ENCODE peak calls at places on chromosomes 1 and 21, in seven cellular contexts. One of them, this sample, is unnamed.
A peak's percentile ranks its signal among the peaks of the same experiment; 100 is the strongest.

GRCh38 chr1:117001254-117001927 is at the start of gene CD101:
- DNase-seq in heart right ventricle: no peak
- DNase-seq in NAMALWA: no peak
- DNase-seq in HT1080: no peak
- DNase-seq in kidney epithelial cell: no peak
- DNase-seq in amniotic epithelial cell: no peak
- DNase-seq in GM23248: no peak
- DNase-seq in this sample: no peak

GRCh38 chr21:29208044-29208665 is 77.7 kb downstream of the MAP3K7CL start:
- DNase-seq in amniotic epithelial cell: no peak
- DNase-seq in NAMALWA: no peak
- DNase-seq in kidney epithelial cell: no peak
- DNase-seq in heart right ventricle: no peak
- DNase-seq in GM23248: no peak
- DNase-seq in HT1080: no peak
- DNase-seq in this sample: no peak

GRCh38 chr1:45370575-45370974 is 30.3 kb upstream of the MUTYH start:
- DNase-seq in amniotic epithelial cell: no peak
- DNase-seq in kidney epithelial cell: no peak
- DNase-seq in GM23248: no peak
- DNase-seq in heart right ventricle: no peak
- DNase-seq in HT1080: no peak
- DNase-seq in NAMALWA: no peak
- DNase-seq in this sample: no peak

GRCh38 chr1:176252191-176252590 is 45.1 kb upstream of the COP1 start:
- DNase-seq in GM23248: no peak
- DNase-seq in amniotic epithelial cell: no peak
- DNase-seq in kidney epithelial cell: no peak
- DNase-seq in HT1080: no peak
- DNase-seq in NAMALWA: peak; percentile 11
- DNase-seq in heart right ventricle: no peak
- DNase-seq in this sample: no peak

GRCh38 chr1:54220004-54220811 is 20.2 kb downstream of the MRPL37 start:
- DNase-seq in NAMALWA: no peak
- DNase-seq in kidney epithelial cell: no peak
- DNase-seq in amniotic epithelial cell: peak; percentile 73
- DNase-seq in heart right ventricle: peak; percentile 68
- DNase-seq in HT1080: no peak
- DNase-seq in GM23248: peak; percentile 76
- DNase-seq in this sample: no peak

GRCh38 chr21:32613436-32614043 is 1.4 kb upstream of the CFAP298 start:
- DNase-seq in GM23248: no peak
- DNase-seq in heart right ventricle: no peak
- DNase-seq in HT1080: no peak
- DNase-seq in amniotic epithelial cell: no peak
- DNase-seq in kidney epithelial cell: no peak
- DNase-seq in NAMALWA: no peak
- DNase-seq in this sample: no peak

GRCh38 chr1:228333739-228334115 is 72.9 kb downstream of the TRIM11 start:
- DNase-seq in NAMALWA: no peak
- DNase-seq in GM23248: no peak
- DNase-seq in kidney epithelial cell: no peak
- DNase-seq in HT1080: no peak
- DNase-seq in amniotic epithelial cell: no peak
- DNase-seq in heart right ventricle: no peak
- DNase-seq in this sample: no peak

GRCh38 chr1:29805122-29805895 is 569.0 kb downstream of the PTPRU start:
- DNase-seq in NAMALWA: no peak
- DNase-seq in heart right ventricle: no peak
- DNase-seq in GM23248: no peak
- DNase-seq in amniotic epithelial cell: no peak
- DNase-seq in kidney epithelial cell: no peak
- DNase-seq in HT1080: no peak
- DNase-seq in this sample: no peak

GRCh38 chr21:26934383-26934782 is 32.5 kb downstream of the ADAMTS5 start:
- DNase-seq in NAMALWA: no peak
- DNase-seq in HT1080: no peak
- DNase-seq in amniotic epithelial cell: no peak
- DNase-seq in heart right ventricle: no peak
- DNase-seq in GM23248: no peak
- DNase-seq in kidney epithelial cell: no peak
- DNase-seq in this sample: no peak

GRCh38 chr1:185526318-185527307 is 207.6 kb upstream of the HMCN1 start:
- DNase-seq in HT1080: no peak
- DNase-seq in NAMALWA: peak; percentile 68
- DNase-seq in kidney epithelial cell: no peak
- DNase-seq in GM23248: no peak
- DNase-seq in amniotic epithelial cell: no peak
- DNase-seq in heart right ventricle: no peak
- DNase-seq in this sample: peak; percentile 89

GRCh38 chr1:231937013-231937754 is 310.6 kb downstream of the DISC1 start:
- DNase-seq in NAMALWA: no peak
- DNase-seq in heart right ventricle: peak; percentile 78
- DNase-seq in amniotic epithelial cell: peak; percentile 68
- DNase-seq in GM23248: no peak
- DNase-seq in HT1080: no peak
- DNase-seq in kidney epithelial cell: no peak
- DNase-seq in this sample: no peak

GRCh38 chr1:170676628-170677027 is 12.7 kb downstream of the PRRX1 start:
- DNase-seq in HT1080: no peak
- DNase-seq in heart right ventricle: no peak
- DNase-seq in GM23248: peak; percentile 73
- DNase-seq in NAMALWA: no peak
- DNase-seq in kidney epithelial cell: no peak
- DNase-seq in amniotic epithelial cell: peak; percentile 40
- DNase-seq in this sample: no peak

GRCh38 chr1:185610954-185611353 is 123.2 kb upstream of the HMCN1 start:
- DNase-seq in heart right ventricle: no peak
- DNase-seq in GM23248: peak; percentile 10
- DNase-seq in amniotic epithelial cell: no peak
- DNase-seq in HT1080: no peak
- DNase-seq in kidney epithelial cell: no peak
- DNase-seq in NAMALWA: no peak
- DNase-seq in this sample: no peak

GRCh38 chr1:4016351-4017130 is 116.5 kb upstream of the C1orf174 start:
- DNase-seq in amniotic epithelial cell: no peak
- DNase-seq in GM23248: peak; percentile 2
- DNase-seq in HT1080: no peak
- DNase-seq in NAMALWA: peak; percentile 21
- DNase-seq in heart right ventricle: no peak
- DNase-seq in kidney epithelial cell: no peak
- DNase-seq in this sample: peak; percentile 49

GRCh38 chr1:66981679-66982078 is 56.9 kb downstream of the MIER1 start:
- DNase-seq in HT1080: no peak
- DNase-seq in kidney epithelial cell: no peak
- DNase-seq in NAMALWA: no peak
- DNase-seq in amniotic epithelial cell: peak; percentile 38
- DNase-seq in heart right ventricle: peak; percentile 48
- DNase-seq in GM23248: peak; percentile 70
- DNase-seq in this sample: no peak

GRCh38 chr1:41618066-41618825 is 133.8 kb upstream of the EDN2 start:
- DNase-seq in kidney epithelial cell: no peak
- DNase-seq in GM23248: peak; percentile 46
- DNase-seq in amniotic epithelial cell: peak; percentile 79
- DNase-seq in HT1080: no peak
- DNase-seq in NAMALWA: no peak
- DNase-seq in heart right ventricle: peak; percentile 79
- DNase-seq in this sample: no peak

GRCh38 chr21:38223893-38224540 is 32.8 kb upstream of the KCNJ15 start:
- DNase-seq in heart right ventricle: no peak
- DNase-seq in HT1080: no peak
- DNase-seq in amniotic epithelial cell: peak; percentile 77
- DNase-seq in kidney epithelial cell: no peak
- DNase-seq in NAMALWA: peak; percentile 2
- DNase-seq in GM23248: no peak
- DNase-seq in this sample: peak; percentile 51

GRCh38 chr1:87712261-87712674 is 383.6 kb downstream of the LMO4 start:
- DNase-seq in amniotic epithelial cell: peak; percentile 9
- DNase-seq in GM23248: peak; percentile 19
- DNase-seq in NAMALWA: no peak
- DNase-seq in kidney epithelial cell: peak; percentile 21
- DNase-seq in heart right ventricle: no peak
- DNase-seq in HT1080: peak; percentile 10
- DNase-seq in this sample: no peak

GRCh38 chr1:39047374-39048229 is 21.5 kb downstream of the NDUFS5 start:
- DNase-seq in kidney epithelial cell: peak; percentile 79
- DNase-seq in GM23248: peak; percentile 96
- DNase-seq in HT1080: peak; percentile 83
- DNase-seq in amniotic epithelial cell: peak; percentile 97
- DNase-seq in heart right ventricle: no peak
- DNase-seq in NAMALWA: peak; percentile 36
- DNase-seq in this sample: peak; percentile 47

GRCh38 chr1:235075955-235076308 is 52.7 kb downstream of the TOMM20 start:
- DNase-seq in heart right ventricle: no peak
- DNase-seq in HT1080: no peak
- DNase-seq in amniotic epithelial cell: no peak
- DNase-seq in GM23248: no peak
- DNase-seq in NAMALWA: no peak
- DNase-seq in kidney epithelial cell: no peak
- DNase-seq in this sample: no peak

GRCh38 chr1:17822741-17823426 is 67.8 kb downstream of the ACTL8 start:
- DNase-seq in amniotic epithelial cell: no peak
- DNase-seq in GM23248: no peak
- DNase-seq in kidney epithelial cell: no peak
- DNase-seq in HT1080: no peak
- DNase-seq in NAMALWA: no peak
- DNase-seq in heart right ventricle: no peak
- DNase-seq in this sample: no peak

GRCh38 chr1:246364415-246364941 is 142.6 kb downstream of the SMYD3 start:
- DNase-seq in amniotic epithelial cell: no peak
- DNase-seq in HT1080: no peak
- DNase-seq in GM23248: no peak
- DNase-seq in kidney epithelial cell: no peak
- DNase-seq in heart right ventricle: no peak
- DNase-seq in NAMALWA: no peak
- DNase-seq in this sample: no peak

GRCh38 chr1:62301726-62302390 is 17.4 kb downstream of the KANK4 start:
- DNase-seq in kidney epithelial cell: no peak
- DNase-seq in NAMALWA: no peak
- DNase-seq in amniotic epithelial cell: no peak
- DNase-seq in GM23248: no peak
- DNase-seq in heart right ventricle: no peak
- DNase-seq in HT1080: no peak
- DNase-seq in this sample: no peak

GRCh38 chr1:226627924-226628623 is 79.5 kb downstream of the STUM start:
- DNase-seq in NAMALWA: no peak
- DNase-seq in GM23248: no peak
- DNase-seq in heart right ventricle: no peak
- DNase-seq in HT1080: no peak
- DNase-seq in kidney epithelial cell: no peak
- DNase-seq in amniotic epithelial cell: no peak
- DNase-seq in this sample: no peak

GRCh38 chr1:225524570-225524969 is 96.7 kb upstream of the LBR start:
- DNase-seq in amniotic epithelial cell: no peak
- DNase-seq in heart right ventricle: no peak
- DNase-seq in HT1080: no peak
- DNase-seq in NAMALWA: no peak
- DNase-seq in kidney epithelial cell: no peak
- DNase-seq in GM23248: no peak
- DNase-seq in this sample: no peak

GRCh38 chr1:117819301-117819700 is 110.1 kb downstream of the GDAP2 start:
- DNase-seq in HT1080: no peak
- DNase-seq in heart right ventricle: no peak
- DNase-seq in kidney epithelial cell: no peak
- DNase-seq in amniotic epithelial cell: no peak
- DNase-seq in GM23248: no peak
- DNase-seq in NAMALWA: no peak
- DNase-seq in this sample: no peak

GRCh38 chr1:26164036-26164927 is 4.5 kb downstream of the C1orf232 start:
- DNase-seq in amniotic epithelial cell: no peak
- DNase-seq in kidney epithelial cell: no peak
- DNase-seq in heart right ventricle: peak; percentile 47
- DNase-seq in NAMALWA: peak; percentile 51
- DNase-seq in HT1080: no peak
- DNase-seq in GM23248: peak; percentile 67
- DNase-seq in this sample: no peak

GRCh38 chr1:65153635-65154034 is 5.6 kb downstream of the AK4 start:
- DNase-seq in heart right ventricle: no peak
- DNase-seq in kidney epithelial cell: no peak
- DNase-seq in NAMALWA: no peak
- DNase-seq in amniotic epithelial cell: no peak
- DNase-seq in HT1080: no peak
- DNase-seq in GM23248: no peak
- DNase-seq in this sample: no peak

GRCh38 chr1:51636765-51637522 is 20.1 kb downstream of the OSBPL9 start:
- DNase-seq in HT1080: peak; percentile 95
- DNase-seq in GM23248: peak; percentile 90
- DNase-seq in NAMALWA: no peak
- DNase-seq in heart right ventricle: no peak
- DNase-seq in kidney epithelial cell: peak; percentile 73
- DNase-seq in amniotic epithelial cell: peak; percentile 91
- DNase-seq in this sample: no peak

GRCh38 chr1:202046227-202046626 is 35.8 kb downstream of the ELF3 start:
- DNase-seq in NAMALWA: no peak
- DNase-seq in kidney epithelial cell: no peak
- DNase-seq in HT1080: no peak
- DNase-seq in GM23248: no peak
- DNase-seq in amniotic epithelial cell: no peak
- DNase-seq in heart right ventricle: no peak
- DNase-seq in this sample: no peak

GRCh38 chr1:22995774-22996173 is 19.9 kb downstream of the TEX46 start:
- DNase-seq in NAMALWA: no peak
- DNase-seq in heart right ventricle: no peak
- DNase-seq in GM23248: no peak
- DNase-seq in HT1080: no peak
- DNase-seq in kidney epithelial cell: no peak
- DNase-seq in amniotic epithelial cell: no peak
- DNase-seq in this sample: no peak

GRCh38 chr1:205038132-205038786 is 4.8 kb upstream of the CNTN2 start:
- DNase-seq in amniotic epithelial cell: no peak
- DNase-seq in HT1080: no peak
- DNase-seq in kidney epithelial cell: no peak
- DNase-seq in NAMALWA: no peak
- DNase-seq in GM23248: no peak
- DNase-seq in heart right ventricle: no peak
- DNase-seq in this sample: no peak